ENCODE peak calls at places on chromosomes 13 and 19, in four cellular contexts. One of them, this sample, is unnamed.
A peak's percentile ranks its signal among the peaks of the same experiment; 100 is the strongest.

GRCh38 chr19:4327252-4327876 is 11.3 kb downstream of the STAP2 start:
- DNase-seq in body of pancreas: peak; percentile 83
- DNase-seq in kidney glomerular epithelial cell: no peak
- DNase-seq in GDM1: no peak
- DNase-seq in this sample: peak; percentile 74

GRCh38 chr13:103238441-103238840 is 172.2 kb upstream of the SLC10A2 start:
- DNase-seq in body of pancreas: no peak
- DNase-seq in kidney glomerular epithelial cell: no peak
- DNase-seq in GDM1: no peak
- DNase-seq in this sample: no peak

GRCh38 chr13:107170270-107170931 is 602.5 kb upstream of the ARGLU1 start:
- DNase-seq in body of pancreas: no peak
- DNase-seq in kidney glomerular epithelial cell: no peak
- DNase-seq in GDM1: no peak
- DNase-seq in this sample: peak; percentile 24

GRCh38 chr13:111410232-111411021 is 90.0 kb downstream of the TEX29 start:
- DNase-seq in body of pancreas: no peak
- DNase-seq in kidney glomerular epithelial cell: no peak
- DNase-seq in GDM1: no peak
- DNase-seq in this sample: no peak

GRCh38 chr13:107339209-107339608 is 771.3 kb upstream of the ARGLU1 start:
- DNase-seq in body of pancreas: no peak
- DNase-seq in kidney glomerular epithelial cell: peak; percentile 48
- DNase-seq in GDM1: no peak
- DNase-seq in this sample: no peak

GRCh38 chr13:110070046-110070445 is 236.9 kb downstream of the COL4A1 start:
- DNase-seq in body of pancreas: no peak
- DNase-seq in kidney glomerular epithelial cell: no peak
- DNase-seq in GDM1: no peak
- DNase-seq in this sample: no peak

GRCh38 chr19:28420731-28421550 is 792.0 kb downstream of the UQCRFS1 start:
- DNase-seq in body of pancreas: no peak
- DNase-seq in kidney glomerular epithelial cell: no peak
- DNase-seq in GDM1: no peak
- DNase-seq in this sample: no peak

GRCh38 chr19:47644743-47645499 is 36.0 kb downstream of the BICRA start:
- DNase-seq in body of pancreas: no peak
- DNase-seq in kidney glomerular epithelial cell: peak; percentile 80
- DNase-seq in GDM1: no peak
- DNase-seq in this sample: no peak

This sample was measured in Kasumi-1.